ENCODE peak calls at places on chromosomes 12 and 14, in ten cellular contexts. A, C, U, M, D, I, N, V, H and S are unnamed samples.

GRCh38 chr12:59096246-59096645 is 175.9 kb upstream of the LRIG3 start:
- DNase-seq in A (no peak), C (no peak), U (no peak), M (no peak), D (no peak), I (no peak), N (no peak), V (no peak), H (no peak), S (no peak)

GRCh38 chr12:120101182-120101581 is 15.4 kb downstream of the RAB35 start:
- DNase-seq in A (peak; percentile 59), C (no peak), U (no peak), M (peak; percentile 52), D (no peak), I (no peak), N (no peak), V (no peak), H (no peak), S (no peak)

GRCh38 chr12:47729233-47729632 is 3.9 kb upstream of the ENDOU start:
- DNase-seq in A (no peak), C (peak; percentile 94), U (peak; percentile 43), M (no peak), D (no peak), I (no peak), N (no peak), V (no peak), H (no peak), S (no peak)

GRCh38 chr14:95609398-95609990 is 74.6 kb downstream of the GLRX5 start:
- DNase-seq in A (peak; percentile 47), C (peak; percentile 40), U (peak; percentile 30), M (no peak), D (no peak), I (no peak), N (peak; percentile 72), V (no peak), H (no peak), S (peak; percentile 37)

GRCh38 chr12:14244876-14245669 is 120.4 kb upstream of the ATF7IP start:
- DNase-seq in A (no peak), C (no peak), U (no peak), M (no peak), D (no peak), I (no peak), N (peak; percentile 18), V (no peak), H (no peak), S (no peak)

GRCh38 chr14:51529731-51530130 is 122.0 kb upstream of the FRMD6 start:
- DNase-seq in A (no peak), C (no peak), U (no peak), M (no peak), D (no peak), I (no peak), N (no peak), V (no peak), H (no peak), S (no peak)

GRCh38 chr12:4664111-4664510 is 15.2 kb downstream of the NDUFA9 start:
- DNase-seq in A (no peak), C (peak; percentile 54), U (peak; percentile 62), M (no peak), D (peak; percentile 81), I (no peak), N (no peak), V (no peak), H (peak; percentile 42), S (peak; percentile 77)

GRCh38 chr12:121786441-121786825 is 7.1 kb downstream of the RHOF start:
- DNase-seq in A (no peak), C (peak; percentile 91), U (peak; percentile 79), M (peak; percentile 41), D (peak; percentile 92), I (peak; percentile 49), N (no peak), V (peak; percentile 77), H (no peak), S (peak; percentile 64)

GRCh38 chr14:54570651-54571415 is 3.9 kb downstream of the SAMD4A start:
- DNase-seq in A (no peak), C (peak; percentile 65), U (peak; percentile 69), M (no peak), D (peak; percentile 88), I (no peak), N (no peak), V (no peak), H (peak; percentile 67), S (peak; percentile 87)

GRCh38 chr14:61153914-61154545 is 127.1 kb downstream of the TMEM30B start:
- DNase-seq in A (no peak), C (no peak), U (no peak), M (no peak), D (no peak), I (no peak), N (no peak), V (no peak), H (no peak), S (no peak)

GRCh38 chr12:119423285-119423684 is 88.8 kb downstream of the CCDC60 start:
- DNase-seq in A (no peak), C (no peak), U (no peak), M (no peak), D (no peak), I (no peak), N (peak; percentile 65), V (no peak), H (no peak), S (no peak)

GRCh38 chr14:28294834-28295440 is 471.6 kb upstream of the FOXG1 start:
- DNase-seq in A (no peak), C (peak; percentile 51), U (no peak), M (no peak), D (no peak), I (no peak), N (peak; percentile 41), V (no peak), H (no peak), S (peak; percentile 87)

GRCh38 chr12:88993655-88994054 is 358.6 kb downstream of the DUSP6 start:
- DNase-seq in A (peak; percentile 7), C (peak; percentile 46), U (peak; percentile 7), M (no peak), D (peak; percentile 43), I (no peak), N (peak; percentile 53), V (no peak), H (no peak), S (peak; percentile 89)

GRCh38 chr12:25769076-25769945 is 189.2 kb upstream of the RASSF8 start:
- DNase-seq in A (no peak), C (peak; percentile 75), U (peak; percentile 53), M (no peak), D (peak; percentile 65), I (no peak), N (no peak), V (no peak), H (peak; percentile 78), S (peak; percentile 90)

GRCh38 chr14:93023039-93023438 is 92.7 kb downstream of the ITPK1 start:
- DNase-seq in A (no peak), C (no peak), U (no peak), M (no peak), D (no peak), I (no peak), N (peak; percentile 47), V (no peak), H (no peak), S (no peak)

GRCh38 chr12:14665354-14666348 is 30.7 kb downstream of the GUCY2C start:
- DNase-seq in A (no peak), C (no peak), U (no peak), M (no peak), D (no peak), I (no peak), N (peak; percentile 39), V (no peak), H (no peak), S (no peak)

GRCh38 chr14:26738571-26738970 is 140.7 kb upstream of the NOVA1 start:
- DNase-seq in A (no peak), C (no peak), U (no peak), M (no peak), D (no peak), I (no peak), N (no peak), V (no peak), H (no peak), S (no peak)

GRCh38 chr12:122062832-122063690 is 15.5 kb upstream of the MLXIP start:
- DNase-seq in A (no peak), C (peak; percentile 66), U (peak; percentile 60), M (no peak), D (no peak), I (no peak), N (no peak), V (peak; percentile 95), H (no peak), S (peak; percentile 77)

GRCh38 chr12:11797317-11797913 is 147.9 kb downstream of the ETV6 start:
- DNase-seq in A (no peak), C (peak; percentile 69), U (peak; percentile 73), M (peak; percentile 52), D (no peak), I (no peak), N (no peak), V (no peak), H (peak; percentile 91), S (peak; percentile 90)

GRCh38 chr14:103803661-103804060 is 43.7 kb downstream of the PPP1R13B start:
- DNase-seq in A (no peak), C (peak; percentile 10), U (peak; percentile 26), M (no peak), D (peak; percentile 14), I (no peak), N (no peak), V (no peak), H (peak; percentile 20), S (peak; percentile 53)

GRCh38 chr12:29270001-29270400 is 111.0 kb downstream of the ERGIC2 start:
- DNase-seq in A (no peak), C (no peak), U (no peak), M (no peak), D (no peak), I (no peak), N (no peak), V (no peak), H (no peak), S (no peak)

GRCh38 chr12:69879007-69879960 is 54.3 kb downstream of the MYRFL start:
- DNase-seq in A (peak; percentile 70), C (peak; percentile 56), U (peak; percentile 78), M (peak; percentile 72), D (peak; percentile 54), I (peak; percentile 55), N (peak; percentile 89), V (no peak), H (peak; percentile 46), S (peak; percentile 87)

GRCh38 chr14:24339284-24340151 is at the start of gene RIPK3:
- DNase-seq in A (peak; percentile 80), C (no peak), U (no peak), M (peak; percentile 86), D (no peak), I (peak; percentile 65), N (peak; percentile 45), V (no peak), H (no peak), S (no peak)

GRCh38 chr12:34377243-34378035 is 355.1 kb downstream of the ALG10 start:
- DNase-seq in A (no peak), C (no peak), U (no peak), M (no peak), D (no peak), I (no peak), N (no peak), V (no peak), H (no peak), S (no peak)

GRCh38 chr12:93804392-93805179 is 127.4 kb downstream of the CRADD start:
- DNase-seq in A (no peak), C (peak; percentile 44), U (no peak), M (no peak), D (no peak), I (no peak), N (no peak), V (no peak), H (no peak), S (no peak)

GRCh38 chr14:73773441-73774243 is 59.5 kb upstream of the PNMA1 start:
- DNase-seq in A (no peak), C (no peak), U (no peak), M (no peak), D (no peak), I (no peak), N (no peak), V (peak; percentile 27), H (no peak), S (no peak)

GRCh38 chr14:91269076-91269991 is 24.8 kb upstream of the GPR68 start:
- DNase-seq in A (no peak), C (peak; percentile 52), U (peak; percentile 56), M (peak; percentile 77), D (no peak), I (no peak), N (no peak), V (no peak), H (no peak), S (no peak)

GRCh38 chr14:23406725-23407355 is 1.2 kb downstream of the MYH6 start:
- DNase-seq in A (no peak), C (no peak), U (no peak), M (no peak), D (no peak), I (no peak), N (no peak), V (no peak), H (no peak), S (no peak)